ENCODE peak calls at places on chromosomes 11 and 22, in six cellular contexts. X is HCT116, S is heart right ventricle, H is epithelial cell of proximal tubule, J is GM12878, Z is GM06990. I is an unnamed sample.

GRCh38 chr11:62771144-62772021 is at the start of gene TAF6L:
- DNase-seq in J (peak; percentile 77), H (peak; percentile 70), X (peak; percentile 93), S (peak; percentile 99), Z (peak; percentile 92), I (peak; percentile 81)

GRCh38 chr11:70281114-70281729 is 10.7 kb downstream of the PPFIA1 start:
- DNase-seq in S (peak; percentile 57), J (no peak), Z (no peak), X (no peak), H (no peak), I (no peak)

GRCh38 chr11:69075421-69076128 is 26.8 kb downstream of the TPCN2 start:
- DNase-seq in Z (no peak), H (no peak), S (peak; percentile 67), J (no peak), X (peak; percentile 82), I (peak; percentile 18)

GRCh38 chr11:19089421-19089820 is 27.5 kb upstream of the ZDHHC13 start:
- DNase-seq in S (no peak), H (no peak), J (no peak), Z (no peak), X (no peak), I (no peak)

GRCh38 chr11:13834463-13834862 is 128.1 kb upstream of the SPON1 start:
- DNase-seq in J (no peak), H (no peak), X (no peak), S (no peak), Z (no peak), I (no peak)

GRCh38 chr11:23021287-23021863 is 161.1 kb upstream of the CCDC179 start:
- DNase-seq in H (no peak), S (no peak), J (no peak), Z (no peak), X (no peak), I (peak; percentile 6)

GRCh38 chr11:132056689-132057088 is 686.3 kb downstream of the NTM start:
- DNase-seq in H (no peak), Z (no peak), S (no peak), J (no peak), X (no peak), I (peak; percentile 56)

GRCh38 chr11:34501500-34501899 is 12.1 kb downstream of the ELF5 start:
- DNase-seq in J (no peak), S (no peak), X (no peak), H (peak; percentile 87), Z (no peak), I (peak; percentile 83)

GRCh38 chr11:71131861-71132260 is 120.5 kb downstream of the SHANK2 start:
- DNase-seq in Z (no peak), X (no peak), J (no peak), S (no peak), H (no peak), I (peak; percentile 90)

GRCh38 chr11:46237248-46238077 is 40.0 kb upstream of the CREB3L1 start:
- DNase-seq in Z (peak; percentile 53), S (peak; percentile 68), J (no peak), X (peak; percentile 86), H (peak; percentile 52), I (no peak)

GRCh38 chr11:69049490-69049867 is 747 bp downstream of the TPCN2 start:
- DNase-seq in X (no peak), J (no peak), S (no peak), Z (no peak), H (no peak), I (no peak)

GRCh38 chr22:39174498-39175120 is 22.1 kb upstream of the CBX7 start:
- DNase-seq in Z (no peak), J (no peak), S (peak; percentile 87), X (peak; percentile 23), H (no peak), I (peak; percentile 93)

GRCh38 chr22:48885271-48885918 is 942.3 kb downstream of the BRD1 start:
- DNase-seq in S (no peak), J (no peak), X (no peak), Z (no peak), H (no peak), I (no peak)

GRCh38 chr11:92190535-92191206 is 33.9 kb upstream of the FAT3 start:
- DNase-seq in S (no peak), Z (no peak), J (no peak), H (no peak), X (no peak), I (no peak)

GRCh38 chr22:46068908-46069481 is 81.3 kb upstream of the PPARA start:
- DNase-seq in S (no peak), J (no peak), H (no peak), X (no peak), Z (no peak), I (no peak)

GRCh38 chr11:6654281-6655019 is 1.2 kb downstream of the DCHS1 start:
- DNase-seq in S (peak; percentile 59), J (no peak), X (no peak), Z (no peak), H (no peak), I (no peak)

GRCh38 chr22:46051646-46052045 is 74.7 kb upstream of the WNT7B start:
- DNase-seq in X (no peak), Z (no peak), H (no peak), S (no peak), J (no peak), I (no peak)

GRCh38 chr11:84963240-84963639 is 663.9 kb downstream of the DLG2 start:
- DNase-seq in Z (no peak), J (no peak), X (no peak), H (no peak), S (no peak), I (no peak)

DNA sequence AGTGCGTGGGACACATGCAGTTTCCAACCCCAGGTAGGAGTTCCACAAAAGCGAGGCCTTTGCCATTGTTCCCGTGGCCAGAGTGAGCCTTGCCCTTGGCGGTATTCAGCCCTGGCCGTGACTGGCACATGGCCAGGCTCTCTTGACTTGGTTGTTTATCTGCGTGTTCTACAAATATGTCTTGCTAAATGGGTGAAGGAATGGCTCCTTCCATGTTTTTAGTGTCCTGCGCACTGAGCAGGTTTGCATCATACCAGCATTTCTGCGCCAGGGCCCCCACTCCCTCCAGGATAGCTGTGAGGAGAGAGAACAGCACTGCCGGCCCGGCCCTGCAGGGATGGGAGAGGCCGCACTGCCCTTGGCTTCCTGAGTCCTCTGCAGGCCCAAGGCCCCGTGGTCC is 20.0 kb downstream of the POLR3H start:
- DNase-seq in X (no peak), S (peak; percentile 62), J (no peak), Z (no peak), H (no peak), I (no peak)
- H3K4me3 ChIP-seq in X (no peak overlapping the region), S (no peak overlapping the region), J (no peak overlapping the region), Z (no peak overlapping the region), H (no peak overlapping the region), I (no peak overlapping the region)

GRCh38 chr11:83409891-83410290 is 123.7 kb upstream of the CCDC90B start:
- DNase-seq in Z (no peak), J (no peak), X (no peak), H (no peak), S (peak; percentile 6), I (no peak)

GRCh38 chr11:83403990-83404389 is 117.8 kb upstream of the CCDC90B start:
- DNase-seq in J (no peak), X (no peak), H (no peak), S (no peak), Z (no peak), I (peak; percentile 8)

GRCh38 chr11:83409476-83409875 is 123.3 kb upstream of the CCDC90B start:
- DNase-seq in S (no peak), J (no peak), H (no peak), X (no peak), Z (no peak), I (no peak)

GRCh38 chr11:83410605-83411565 is 124.7 kb upstream of the CCDC90B start:
- DNase-seq in H (no peak), X (no peak), Z (no peak), J (no peak), S (no peak), I (no peak)

DNA sequence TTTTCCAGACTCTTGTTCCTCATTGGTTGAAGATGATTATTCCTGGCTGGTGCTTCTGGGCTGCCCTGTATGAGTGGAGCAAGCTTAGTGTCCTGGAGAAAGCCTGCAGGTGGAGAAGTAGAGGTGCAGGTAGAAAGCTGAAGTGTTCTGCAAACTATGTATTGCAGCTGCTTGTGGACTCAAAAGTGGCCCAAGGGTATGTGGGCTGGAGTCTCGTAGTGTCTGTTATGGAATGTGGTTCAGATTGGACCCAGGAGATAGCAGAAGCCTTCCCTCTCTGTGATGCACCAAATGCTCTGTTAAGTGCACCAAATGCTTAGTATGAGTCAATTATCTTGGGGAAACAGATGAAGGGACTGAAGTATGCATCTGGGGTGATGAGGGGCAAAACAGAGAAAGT is 122.8 kb upstream of the CCDC90B start:
- DNase-seq in X (no peak), J (no peak), Z (no peak), H (no peak), S (no peak), I (no peak)
- TF ChIP-seq CTCF in X (no peak), J (no peak), Z (no peak), H (no peak), S (no peak), I (no peak)

GRCh38 chr11:75567971-75568370 is 5.9 kb downstream of the SERPINH1 start:
- DNase-seq in Z (no peak), J (no peak), S (no peak), H (no peak), X (no peak), I (no peak)

GRCh38 chr11:75565221-75565814 is 3.3 kb downstream of the SERPINH1 start:
- DNase-seq in H (no peak), S (peak; percentile 62), J (no peak), X (no peak), Z (no peak), I (no peak)

GRCh38 chr11:75568616-75569219 is 6.7 kb downstream of the SERPINH1 start:
- DNase-seq in H (no peak), S (no peak), Z (no peak), X (no peak), J (no peak), I (no peak)

GRCh38 chr11:75565916-75566762 is 4.1 kb downstream of the SERPINH1 start:
- DNase-seq in X (no peak), S (no peak), J (no peak), H (no peak), Z (no peak), I (no peak)

DNA sequence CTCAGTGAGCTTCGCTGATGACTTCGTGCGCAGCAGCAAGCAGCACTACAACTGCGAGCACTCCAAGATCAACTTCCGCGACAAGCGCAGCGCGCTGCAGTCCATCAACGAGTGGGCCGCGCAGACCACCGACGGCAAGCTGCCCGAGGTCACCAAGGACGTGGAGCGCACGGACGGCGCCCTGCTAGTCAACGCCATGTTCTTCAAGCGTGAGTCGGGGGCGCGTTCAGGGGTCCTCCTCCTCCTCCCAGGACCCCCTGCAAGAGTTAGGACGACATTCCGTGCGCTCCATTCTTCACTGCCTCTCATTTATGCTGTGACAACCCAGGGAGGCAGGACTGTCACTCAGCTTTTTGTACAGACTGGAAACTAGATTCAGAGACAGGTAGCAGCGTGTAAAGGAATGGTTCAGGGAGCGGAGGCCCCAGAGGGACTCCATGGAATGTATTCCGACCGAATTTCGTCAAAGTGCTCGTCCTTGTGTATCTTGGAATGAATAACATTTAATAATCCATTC is 4.8 kb downstream of the SERPINH1 start:
- DNase-seq in H (no peak), S (no peak), J (no peak), X (no peak), Z (no peak), I (no peak)
- H3K4me3 ChIP-seq in H (no peak overlapping the region), S (no peak overlapping the region), J (no peak overlapping the region), X (no peak overlapping the region), Z (no peak overlapping the region), I (no peak overlapping the region)

GRCh38 chr11:45017329-45017728 is 66.6 kb upstream of the TP53I11 start:
- DNase-seq in Z (no peak), H (no peak), X (no peak), S (no peak), J (no peak), I (no peak)
- TF ChIP-seq CTCF in Z (no peak), H (peak; percentile 36), X (peak; percentile 41), S (no peak), J (no peak), I (peak; percentile 41)

I was measured in retinal pigment epithelial cell.